ENCODE peak calls at places on chromosomes 2 and 18, in five cellular contexts. L is sciatic nerve, A is Kasumi-1, B is A549, Z is iris pigment epithelial cell. I is an unnamed sample.

GRCh38 chr18:63137999-63138448 is 181.5 kb downstream of the BCL2 start:
- DNase-seq in L (no peak), A (peak), B (no peak), Z (no peak), I (no peak)

GRCh38 chr2:64866797-64867196 is 122.4 kb upstream of the SLC1A4 start:
- DNase-seq in L (peak), A (no peak), B (no peak), Z (peak), I (peak)

GRCh38 chr2:149021271-149021719 is 17.2 kb upstream of the LYPD6B start:
- DNase-seq in L (no peak), A (no peak), B (no peak), Z (peak), I (no peak)

GRCh38 chr2:190847504-190848201 is 33.0 kb upstream of the GLS start:
- DNase-seq in L (no peak), A (no peak), B (no peak), Z (peak), I (no peak)

GRCh38 chr18:45920367-45920766 is 46.8 kb downstream of the EPG5 start:
- DNase-seq in L (peak), A (no peak), B (no peak), Z (peak), I (peak)

GRCh38 chr18:48540329-48541025 is 1.6 kb downstream of the CTIF start:
- DNase-seq in L (peak), A (peak), B (peak), Z (peak), I (peak)

GRCh38 chr2:162424816-162425215 is 80.9 kb downstream of the GCA start:
- DNase-seq in L (no peak), A (no peak), B (no peak), Z (no peak), I (no peak)

GRCh38 chr2:73983322-73984202 is 1.1 kb upstream of the TET3 start:
- DNase-seq in L (no peak), A (peak), B (peak), Z (no peak), I (no peak)

GRCh38 chr2:214052235-214052634 is 358.6 kb upstream of the VWC2L start:
- DNase-seq in L (no peak), A (no peak), B (no peak), Z (no peak), I (no peak)

GRCh38 chr18:79445740-79446566 is 50.2 kb downstream of the NFATC1 start:
- DNase-seq in L (no peak), A (no peak), B (no peak), Z (no peak), I (no peak)

GRCh38 chr2:120766758-120767351 is 31.2 kb downstream of the GLI2 start:
- DNase-seq in L (peak), A (no peak), B (no peak), Z (no peak), I (no peak)

GRCh38 chr2:58734365-58734764 is 493.2 kb upstream of the FANCL start:
- DNase-seq in L (no peak), A (no peak), B (peak), Z (peak), I (peak)

GRCh38 chr2:85288244-85288725 is 39.5 kb downstream of the TGOLN2 start:
- DNase-seq in L (no peak), A (no peak), B (peak), Z (peak), I (peak)

I was measured in brain microvascular endothelial cell.